ENCODE peak calls at places on chromosomes 16 and 17, in ten cellular contexts. G is bronchial epithelial cell, C is astrocyte of the cerebellum, D is astrocyte of the spinal cord, U is AG09309, S is body of pancreas, Z is thyroid gland, W is choroid plexus epithelial cell, V is upper lobe of right lung, O is foreskin fibroblast. I is an unnamed sample.

GRCh38 chr16:3541527-3542152 is 35.6 kb downstream of the NLRC3 start:
- DNase-seq in G (no peak), C (no peak), D (no peak), U (no peak), S (no peak), Z (no peak), W (no peak), V (peak), O (no peak), I (no peak)

GRCh38 chr17:72887917-72888316 is 204.6 kb downstream of the SLC39A11 start:
- DNase-seq in G (no peak), C (no peak), D (no peak), U (no peak), S (no peak), Z (no peak), W (peak), V (no peak), O (peak), I (no peak)

GRCh38 chr17:76736349-76737081 is 616 bp downstream of the SRSF2 start:
- DNase-seq in G (no peak), C (no peak), D (peak), U (no peak), S (peak), Z (peak), W (peak), V (peak), O (peak), I (no peak)

GRCh38 chr16:669666-670065 is 1.7 kb downstream of the RHOT2 start:
- DNase-seq in G (no peak), C (no peak), D (no peak), U (no peak), S (no peak), Z (no peak), W (no peak), V (no peak), O (no peak), I (no peak)

GRCh38 chr17:57925361-57925990 is 29.7 kb downstream of the CUEDC1 start:
- DNase-seq in G (no peak), C (no peak), D (no peak), U (no peak), S (no peak), Z (peak), W (no peak), V (no peak), O (no peak), I (no peak)

GRCh38 chr16:1825864-1826690 is 548 bp downstream of the HAGH start:
- DNase-seq in G (peak), C (no peak), D (no peak), U (no peak), S (peak), Z (peak), W (no peak), V (peak), O (peak), I (no peak)

GRCh38 chr17:57357392-57357784 is 101.1 kb downstream of the MSI2 start:
- DNase-seq in G (peak), C (no peak), D (peak), U (no peak), S (peak), Z (peak), W (no peak), V (peak), O (no peak), I (no peak)

GRCh38 chr17:17254026-17254425 is 17.1 kb upstream of the FLCN start:
- DNase-seq in G (peak), C (no peak), D (no peak), U (peak), S (no peak), Z (no peak), W (no peak), V (no peak), O (peak), I (no peak)

GRCh38 chr16:57994778-57995177 is 5.7 kb downstream of the ZNF319 start:
- DNase-seq in G (peak), C (no peak), D (peak), U (no peak), S (peak), Z (peak), W (peak), V (peak), O (peak), I (no peak)

GRCh38 chr16:59259074-59259963 is 525.2 kb upstream of the GOT2 start:
- DNase-seq in G (no peak), C (no peak), D (peak), U (no peak), S (no peak), Z (no peak), W (no peak), V (no peak), O (no peak), I (no peak)

GRCh38 chr16:70808371-70808770 is 7.4 kb upstream of the VAC14 start:
- DNase-seq in G (no peak), C (no peak), D (no peak), U (no peak), S (no peak), Z (no peak), W (no peak), V (no peak), O (no peak), I (no peak)

GRCh38 chr17:12113156-12113555 is 92.5 kb downstream of the MAP2K4 start:
- DNase-seq in G (no peak), C (no peak), D (no peak), U (no peak), S (no peak), Z (no peak), W (no peak), V (no peak), O (no peak), I (no peak)

GRCh38 chr17:10183931-10184930 is 14.2 kb downstream of the GAS7 start:
- DNase-seq in G (no peak), C (no peak), D (no peak), U (no peak), S (no peak), Z (no peak), W (no peak), V (peak), O (no peak), I (no peak)

GRCh38 chr17:6713130-6713917 is at the start of gene SLC13A5:
- DNase-seq in G (peak), C (no peak), D (no peak), U (no peak), S (peak), Z (no peak), W (peak), V (no peak), O (peak), I (peak)

GRCh38 chr17:37516131-37516561 is 26.5 kb downstream of the DUSP14 start:
- DNase-seq in G (peak), C (no peak), D (peak), U (no peak), S (no peak), Z (no peak), W (no peak), V (no peak), O (peak), I (no peak)

GRCh38 chr17:55086635-55087058 is 118.1 kb downstream of the STXBP4 start:
- DNase-seq in G (peak), C (peak), D (peak), U (peak), S (no peak), Z (no peak), W (peak), V (no peak), O (peak), I (peak)

GRCh38 chr17:79810138-79811027 is 13.5 kb upstream of the CBX8 start:
- DNase-seq in G (peak), C (no peak), D (peak), U (no peak), S (peak), Z (peak), W (peak), V (no peak), O (peak), I (no peak)
- H3K4me3 ChIP-seq in G (no peak), C (no peak), D (peak), U (no peak), S (no peak), Z (no peak), W (no peak), V (no peak), O (no peak), I (peak)

DNA sequence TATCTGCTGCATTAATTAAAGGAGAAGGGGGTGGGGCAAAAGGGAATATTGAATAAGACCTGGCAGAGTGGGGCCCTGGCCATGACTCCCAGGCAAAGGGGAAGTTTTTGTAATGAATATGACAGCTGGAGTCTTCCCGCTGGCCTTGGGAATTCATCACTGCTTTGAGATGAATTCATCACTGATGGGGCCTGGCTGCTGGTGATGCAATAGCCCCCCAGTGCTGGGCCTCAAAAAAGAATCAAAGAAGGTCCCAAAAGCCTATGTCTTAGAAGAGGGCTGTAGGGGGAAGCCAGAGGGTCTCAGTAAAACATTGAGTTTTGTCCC is 2.4 kb upstream of the SLC13A2 start:
- DNase-seq in G (peak), C (no peak), D (no peak), U (no peak), S (no peak), Z (no peak), W (no peak), V (no peak), O (no peak), I (no peak)
- TF ChIP-seq CTCF in G (no peak), C (no peak), D (no peak), U (no peak), S (no peak), Z (no peak), W (no peak), V (no peak), O (no peak), I (no peak)

GRCh38 chr16:11550651-11551498 is 35.8 kb downstream of the LITAF start:
- DNase-seq in G (no peak), C (no peak), D (no peak), U (no peak), S (no peak), Z (no peak), W (peak), V (no peak), O (peak), I (no peak)

GRCh38 chr16:11551842-11552241 is 34.9 kb downstream of the LITAF start:
- DNase-seq in G (no peak), C (no peak), D (no peak), U (no peak), S (no peak), Z (no peak), W (no peak), V (no peak), O (no peak), I (no peak)

GRCh38 chr16:11554054-11554453 is 32.7 kb downstream of the LITAF start:
- DNase-seq in G (no peak), C (no peak), D (no peak), U (no peak), S (peak), Z (no peak), W (no peak), V (no peak), O (no peak), I (no peak)

GRCh38 chr16:11552445-11552844 is 34.3 kb downstream of the LITAF start:
- DNase-seq in G (no peak), C (no peak), D (no peak), U (no peak), S (no peak), Z (no peak), W (no peak), V (no peak), O (no peak), I (no peak)

DNA sequence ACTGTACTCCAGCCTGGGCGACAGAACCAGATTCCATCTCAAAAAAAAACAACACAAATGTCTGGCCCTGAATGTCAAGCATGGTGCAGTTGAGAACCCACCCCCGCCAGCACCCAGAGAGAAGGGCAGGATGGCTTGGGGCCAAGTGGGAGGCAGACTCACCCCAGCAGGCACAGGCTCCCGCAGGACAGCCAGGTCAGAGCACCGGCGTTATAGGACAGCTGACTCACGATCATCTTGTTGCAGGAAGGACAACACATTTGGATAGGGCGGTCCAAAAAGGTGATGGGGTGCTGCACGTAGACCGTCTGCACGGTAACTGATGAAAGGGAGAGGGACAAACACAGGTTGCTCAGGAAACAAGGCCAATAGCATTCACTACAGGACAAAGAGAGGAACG is 33.3 kb downstream of the LITAF start:
- DNase-seq in G (no peak), C (no peak), D (no peak), U (no peak), S (no peak), Z (no peak), W (no peak), V (no peak), O (no peak), I (no peak)
- H3K4me3 ChIP-seq in G (no peak), C (no peak), D (no peak), U (no peak), S (no peak), Z (no peak), W (no peak), V (no peak), O (no peak), I (no peak)

DNA sequence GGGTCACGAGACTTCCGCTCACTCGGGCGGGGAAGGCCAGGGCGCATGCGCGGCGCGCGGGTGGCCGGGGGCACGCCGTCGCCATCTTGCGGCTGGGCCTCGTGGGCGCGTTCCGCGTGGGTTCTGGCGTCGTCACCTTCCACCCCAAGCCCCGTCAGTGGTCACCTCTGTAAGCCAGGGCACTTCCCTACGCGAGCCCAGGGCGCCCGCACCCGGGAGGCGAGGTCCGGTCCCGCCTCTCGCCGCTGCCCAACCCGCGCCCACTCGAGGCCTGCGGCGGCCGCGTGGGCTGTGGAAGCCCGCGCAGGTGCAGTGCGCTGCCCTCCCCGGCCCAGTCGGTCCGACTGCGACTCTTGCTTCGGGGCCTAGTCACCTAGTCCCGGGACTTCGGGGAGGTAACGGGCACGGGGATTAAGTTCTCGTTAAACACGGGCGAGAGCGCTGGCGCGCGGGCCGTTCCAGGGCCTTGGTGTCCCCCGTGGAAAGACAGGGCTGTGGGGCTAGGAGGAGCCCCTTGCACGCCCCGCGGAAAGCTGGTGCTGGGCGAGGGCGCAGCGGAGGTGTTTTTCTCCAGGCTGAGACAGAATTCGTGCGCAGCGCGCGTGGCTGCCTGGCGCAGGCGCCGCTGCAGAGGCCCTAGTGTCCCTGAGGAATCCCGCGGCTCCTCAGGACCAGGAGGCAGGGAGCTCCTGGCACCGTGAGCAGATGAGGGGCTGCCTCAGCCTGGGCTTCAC is 417 bp upstream of the ARHGDIA start:
- DNase-seq in G (peak), C (no peak), D (peak), U (no peak), S (peak), Z (peak), W (peak), V (peak), O (peak), I (no peak)
- TF ChIP-seq CTCF in G (peak), C (peak), D (peak), U (no peak), S (peak), Z (peak), W (no peak), V (peak), O (peak), I (no peak)

I was measured in HFF-Myc.